ENCODE peak calls at places on chromosomes 6 and 20, in six cellular contexts. One of them, this sample, is unnamed.

GRCh38 chr6:67412035-67412434 is 1223.0 kb upstream of the ADGRB3 start:
- DNase-seq in keratinocyte: no peak
- DNase-seq in choroid plexus epithelial cell: no peak
- DNase-seq in transverse colon: no peak
- DNase-seq in WERI-Rb-1: no peak
- DNase-seq in fibroblast of mammary gland: no peak
- DNase-seq in this sample: no peak

GRCh38 chr20:36824142-36824940 is 50.8 kb upstream of the DSN1 start:
- DNase-seq in WERI-Rb-1: no peak
- DNase-seq in transverse colon: no peak
- DNase-seq in fibroblast of mammary gland: no peak
- DNase-seq in choroid plexus epithelial cell: no peak
- DNase-seq in keratinocyte: no peak
- DNase-seq in this sample: no peak

GRCh38 chr6:6566766-6567165 is 21.8 kb upstream of the LY86 start:
- DNase-seq in WERI-Rb-1: no peak
- DNase-seq in transverse colon: no peak
- DNase-seq in fibroblast of mammary gland: no peak
- DNase-seq in choroid plexus epithelial cell: no peak
- DNase-seq in keratinocyte: no peak
- DNase-seq in this sample: no peak

GRCh38 chr20:43331911-43332310 is 125.8 kb upstream of the SRSF6 start:
- DNase-seq in fibroblast of mammary gland: no peak
- DNase-seq in WERI-Rb-1: no peak
- DNase-seq in choroid plexus epithelial cell: no peak
- DNase-seq in transverse colon: peak
- DNase-seq in keratinocyte: no peak
- DNase-seq in this sample: no peak

GRCh38 chr6:100892116-100892515 is 11.0 kb upstream of the ASCC3 start:
- DNase-seq in WERI-Rb-1: no peak
- DNase-seq in keratinocyte: no peak
- DNase-seq in choroid plexus epithelial cell: no peak
- DNase-seq in transverse colon: no peak
- DNase-seq in fibroblast of mammary gland: no peak
- DNase-seq in this sample: no peak

GRCh38 chr6:23784313-23784919 is 341.6 kb upstream of the NRSN1 start:
- DNase-seq in fibroblast of mammary gland: peak
- DNase-seq in choroid plexus epithelial cell: no peak
- DNase-seq in WERI-Rb-1: no peak
- DNase-seq in transverse colon: no peak
- DNase-seq in keratinocyte: no peak
- DNase-seq in this sample: no peak

GRCh38 chr20:4519530-4519929 is 202.2 kb upstream of the PRND start:
- DNase-seq in keratinocyte: no peak
- DNase-seq in choroid plexus epithelial cell: peak
- DNase-seq in fibroblast of mammary gland: peak
- DNase-seq in transverse colon: no peak
- DNase-seq in WERI-Rb-1: peak
- DNase-seq in this sample: no peak

GRCh38 chr20:45361794-45362193 is 1.2 kb upstream of the SYS1 start:
- DNase-seq in transverse colon: no peak
- DNase-seq in WERI-Rb-1: no peak
- DNase-seq in fibroblast of mammary gland: no peak
- DNase-seq in choroid plexus epithelial cell: no peak
- DNase-seq in keratinocyte: no peak
- DNase-seq in this sample: no peak

GRCh38 chr6:123829302-123829953 is 25.8 kb downstream of the NKAIN2 start:
- DNase-seq in keratinocyte: peak
- DNase-seq in WERI-Rb-1: no peak
- DNase-seq in transverse colon: no peak
- DNase-seq in fibroblast of mammary gland: peak
- DNase-seq in choroid plexus epithelial cell: peak
- DNase-seq in this sample: peak

GRCh38 chr6:3281669-3282460 is 23.1 kb downstream of the PSMG4 start:
- DNase-seq in keratinocyte: peak
- DNase-seq in WERI-Rb-1: peak
- DNase-seq in transverse colon: peak
- DNase-seq in choroid plexus epithelial cell: peak
- DNase-seq in fibroblast of mammary gland: peak
- DNase-seq in this sample: peak

GRCh38 chr20:32510601-32511357 is 74.4 kb downstream of the NOL4L start:
- DNase-seq in transverse colon: no peak
- DNase-seq in choroid plexus epithelial cell: peak
- DNase-seq in keratinocyte: no peak
- DNase-seq in WERI-Rb-1: no peak
- DNase-seq in fibroblast of mammary gland: no peak
- DNase-seq in this sample: no peak

GRCh38 chr20:38550274-38550673 is 30.7 kb upstream of the ADIG start:
- DNase-seq in fibroblast of mammary gland: no peak
- DNase-seq in WERI-Rb-1: no peak
- DNase-seq in keratinocyte: no peak
- DNase-seq in transverse colon: no peak
- DNase-seq in choroid plexus epithelial cell: no peak
- DNase-seq in this sample: no peak

GRCh38 chr20:59320850-59321631 is 20.6 kb downstream of the EDN3 start:
- DNase-seq in transverse colon: no peak
- DNase-seq in WERI-Rb-1: no peak
- DNase-seq in keratinocyte: no peak
- DNase-seq in choroid plexus epithelial cell: no peak
- DNase-seq in fibroblast of mammary gland: no peak
- DNase-seq in this sample: no peak

GRCh38 chr6:107585815-107586435 is 96.0 kb downstream of the SOBP start:
- DNase-seq in transverse colon: no peak
- DNase-seq in choroid plexus epithelial cell: no peak
- DNase-seq in fibroblast of mammary gland: no peak
- DNase-seq in keratinocyte: no peak
- DNase-seq in WERI-Rb-1: no peak
- DNase-seq in this sample: no peak

GRCh38 chr6:49555951-49556350 is 5.5 kb downstream of the C6orf141 start:
- DNase-seq in keratinocyte: no peak
- DNase-seq in fibroblast of mammary gland: no peak
- DNase-seq in WERI-Rb-1: no peak
- DNase-seq in transverse colon: no peak
- DNase-seq in choroid plexus epithelial cell: no peak
- DNase-seq in this sample: no peak

GRCh38 chr6:154395878-154396277 is 39.3 kb upstream of the IPCEF1 start:
- DNase-seq in WERI-Rb-1: no peak
- DNase-seq in fibroblast of mammary gland: no peak
- DNase-seq in transverse colon: no peak
- DNase-seq in keratinocyte: no peak
- DNase-seq in choroid plexus epithelial cell: no peak
- DNase-seq in this sample: no peak

GRCh38 chr20:51739722-51740249 is 28.4 kb downstream of the ATP9A start:
- DNase-seq in WERI-Rb-1: no peak
- DNase-seq in keratinocyte: no peak
- DNase-seq in fibroblast of mammary gland: no peak
- DNase-seq in choroid plexus epithelial cell: no peak
- DNase-seq in transverse colon: no peak
- DNase-seq in this sample: no peak
- TF ChIP-seq CTCF in WERI-Rb-1: no peak
- TF ChIP-seq CTCF in keratinocyte: no peak
- TF ChIP-seq CTCF in fibroblast of mammary gland: no peak
- TF ChIP-seq CTCF in choroid plexus epithelial cell: no peak
- TF ChIP-seq CTCF in transverse colon: no peak
- TF ChIP-seq CTCF in this sample: no peak

DNA sequence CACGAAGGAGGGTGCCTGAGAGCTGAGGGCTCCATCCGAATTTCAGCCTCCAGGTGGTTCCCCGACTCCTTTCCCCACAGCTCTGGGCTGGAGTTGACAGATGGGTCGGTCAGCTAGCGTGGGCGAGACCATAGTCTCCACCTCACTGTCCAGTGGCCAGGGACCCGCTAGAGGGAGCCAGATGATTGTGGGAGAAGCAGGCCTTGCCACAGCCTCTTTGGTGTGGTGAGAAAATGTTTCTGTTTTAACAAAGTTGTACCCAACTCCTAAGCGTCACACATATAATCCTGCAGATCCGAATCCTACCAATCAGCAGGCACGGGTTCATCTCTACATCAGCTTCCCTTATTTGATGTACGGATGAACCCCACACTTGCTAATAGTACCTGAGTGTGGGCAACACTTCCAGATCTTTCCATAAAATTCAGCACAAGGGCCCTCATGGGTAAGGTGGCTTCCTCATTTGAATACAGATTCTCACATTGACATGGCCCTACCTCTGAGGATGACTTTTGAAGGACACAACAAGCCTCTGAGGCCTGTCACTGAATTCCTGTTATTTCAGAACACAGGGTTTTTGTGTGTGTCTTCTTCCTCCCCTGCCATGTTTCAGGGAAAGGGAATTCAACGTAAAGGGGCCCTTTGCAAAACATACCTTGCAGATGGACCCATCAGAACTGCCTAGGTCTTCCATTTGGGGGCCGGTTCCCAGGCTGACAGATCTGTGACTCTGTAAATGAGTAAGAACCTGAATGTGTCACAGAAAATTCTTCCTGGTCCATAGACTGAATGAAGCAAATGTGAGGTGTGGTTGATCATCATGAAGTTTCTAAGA is 103.2 kb upstream of the DUSP22 start:
- DNase-seq in WERI-Rb-1: peak
- DNase-seq in transverse colon: peak
- DNase-seq in fibroblast of mammary gland: peak
- DNase-seq in choroid plexus epithelial cell: peak
- DNase-seq in keratinocyte: peak
- DNase-seq in this sample: peak
- H3K4me3 ChIP-seq in WERI-Rb-1: no peak
- H3K4me3 ChIP-seq in transverse colon: no peak
- H3K4me3 ChIP-seq in fibroblast of mammary gland: no peak
- H3K4me3 ChIP-seq in choroid plexus epithelial cell: no peak
- H3K4me3 ChIP-seq in keratinocyte: no peak
- H3K4me3 ChIP-seq in this sample: no peak

GRCh38 chr6:75800708-75801505 is 51.9 kb downstream of the MYO6 start:
- DNase-seq in keratinocyte: no peak
- DNase-seq in fibroblast of mammary gland: no peak
- DNase-seq in transverse colon: no peak
- DNase-seq in WERI-Rb-1: no peak
- DNase-seq in choroid plexus epithelial cell: no peak
- DNase-seq in this sample: no peak
- TF ChIP-seq CTCF in keratinocyte: no peak
- TF ChIP-seq CTCF in fibroblast of mammary gland: no peak
- TF ChIP-seq CTCF in transverse colon: no peak
- TF ChIP-seq CTCF in WERI-Rb-1: no peak
- TF ChIP-seq CTCF in choroid plexus epithelial cell: no peak
- TF ChIP-seq CTCF in this sample: no peak

GRCh38 chr6:32977272-32977952 is 9.0 kb downstream of the BRD2 start:
- DNase-seq in transverse colon: no peak
- DNase-seq in choroid plexus epithelial cell: no peak
- DNase-seq in fibroblast of mammary gland: no peak
- DNase-seq in keratinocyte: no peak
- DNase-seq in WERI-Rb-1: no peak
- DNase-seq in this sample: no peak

GRCh38 chr6:32973934-32974333 is 5.5 kb downstream of the BRD2 start:
- DNase-seq in fibroblast of mammary gland: peak
- DNase-seq in WERI-Rb-1: no peak
- DNase-seq in transverse colon: no peak
- DNase-seq in keratinocyte: no peak
- DNase-seq in choroid plexus epithelial cell: peak
- DNase-seq in this sample: peak

GRCh38 chr6:32976334-32977069 is 8.1 kb downstream of the BRD2 start:
- DNase-seq in keratinocyte: no peak
- DNase-seq in choroid plexus epithelial cell: no peak
- DNase-seq in transverse colon: no peak
- DNase-seq in fibroblast of mammary gland: no peak
- DNase-seq in WERI-Rb-1: no peak
- DNase-seq in this sample: no peak

GRCh38 chr6:32974541-32975308 is 6.3 kb downstream of the BRD2 start:
- DNase-seq in fibroblast of mammary gland: no peak
- DNase-seq in transverse colon: no peak
- DNase-seq in WERI-Rb-1: no peak
- DNase-seq in choroid plexus epithelial cell: no peak
- DNase-seq in keratinocyte: no peak
- DNase-seq in this sample: no peak

DNA sequence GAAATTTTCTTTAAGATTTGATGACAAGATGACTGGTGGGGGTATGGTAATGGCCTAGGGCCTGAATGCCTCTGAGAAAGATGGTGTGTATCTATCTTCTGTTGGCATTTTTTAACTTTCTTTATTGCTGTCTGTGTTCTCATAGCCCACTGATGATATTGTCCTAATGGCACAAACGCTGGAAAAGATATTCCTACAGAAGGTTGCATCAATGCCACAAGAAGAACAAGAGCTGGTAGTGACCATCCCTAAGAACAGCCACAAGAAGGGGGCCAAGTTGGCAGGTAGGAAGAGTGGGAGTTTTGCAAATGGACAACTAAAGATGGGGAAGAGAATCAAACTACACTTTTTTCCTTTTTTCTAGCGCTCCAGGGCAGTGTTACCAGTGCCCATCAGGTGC is 7.5 kb downstream of the BRD2 start:
- DNase-seq in fibroblast of mammary gland: no peak
- DNase-seq in keratinocyte: no peak
- DNase-seq in choroid plexus epithelial cell: no peak
- DNase-seq in transverse colon: no peak
- DNase-seq in WERI-Rb-1: no peak
- DNase-seq in this sample: no peak
- H3K4me3 ChIP-seq in fibroblast of mammary gland: no peak
- H3K4me3 ChIP-seq in keratinocyte: no peak
- H3K4me3 ChIP-seq in choroid plexus epithelial cell: peak
- H3K4me3 ChIP-seq in transverse colon: no peak
- H3K4me3 ChIP-seq in WERI-Rb-1: no peak
- H3K4me3 ChIP-seq in this sample: peak

GRCh38 chr6:111720931-111721496 is 115.3 kb upstream of the TRAF3IP2 start:
- DNase-seq in choroid plexus epithelial cell: no peak
- DNase-seq in fibroblast of mammary gland: no peak
- DNase-seq in keratinocyte: no peak
- DNase-seq in WERI-Rb-1: no peak
- DNase-seq in transverse colon: no peak
- DNase-seq in this sample: no peak
- TF ChIP-seq CTCF in choroid plexus epithelial cell: no peak
- TF ChIP-seq CTCF in fibroblast of mammary gland: no peak
- TF ChIP-seq CTCF in keratinocyte: no peak
- TF ChIP-seq CTCF in WERI-Rb-1: no peak
- TF ChIP-seq CTCF in transverse colon: no peak
- TF ChIP-seq CTCF in this sample: no peak